ENCODE peak calls at places on chromosomes 16 and 17, in five cellular contexts. B is ELF-1; I is stimulated activated CD8-positive, alpha-beta memory T cell treated with anti-CD3 and anti-CD28 coated beads, Interleukin-7, amount 100 ng/mL, for 1 hour; T is NCI-H1092 treated with DMSO at 0.1 percent for 48 hours; Z is small intestine. F is an unnamed sample.

GRCh38 chr17:76268991-76269981 is 4.1 kb downstream of the UBALD2 start:
- DNase-seq in B (peak; percentile 69), T (no peak), I (no peak), Z (no peak), F (no peak)

GRCh38 chr17:39450051-39450450 is 1.0 kb downstream of the MED1 start:
- DNase-seq in T (no peak), I (no peak), Z (peak; percentile 11), B (peak; percentile 42), F (peak; percentile 8)

GRCh38 chr17:30964878-30965277 is 6.0 kb upstream of the RNF135 start:
- DNase-seq in B (no peak), I (no peak), T (no peak), Z (no peak), F (no peak)

GRCh38 chr17:40552806-40553693 is 12.2 kb downstream of the CCR7 start:
- DNase-seq in I (no peak), B (no peak), T (no peak), Z (no peak), F (no peak)

GRCh38 chr17:17810374-17811248 is 26.2 kb downstream of the SREBF1 start:
- DNase-seq in I (no peak), T (no peak), Z (no peak), B (peak; percentile 67), F (peak; percentile 75)

GRCh38 chr16:15778999-15779614 is 77.7 kb downstream of the MYH11 start:
- DNase-seq in T (no peak), I (no peak), B (no peak), Z (no peak), F (no peak)

GRCh38 chr17:2011421-2012371 is 13.4 kb downstream of the RTN4RL1 start:
- DNase-seq in Z (no peak), B (peak; percentile 85), I (no peak), T (no peak), F (peak; percentile 58)

GRCh38 chr17:78272181-78272913 is 40.9 kb downstream of the TMEM235 start:
- DNase-seq in T (no peak), Z (peak; percentile 79), B (peak; percentile 94), I (no peak), F (peak; percentile 97)

GRCh38 chr16:56606688-56607618 is 1.4 kb upstream of the MT2A start:
- DNase-seq in I (no peak), T (peak; percentile 35), Z (no peak), B (peak; percentile 68), F (peak; percentile 84)

GRCh38 chr17:51263001-51263400 is 2.7 kb downstream of the UTP18 start:
- DNase-seq in I (no peak), B (no peak), Z (no peak), T (no peak), F (peak; percentile 35)

GRCh38 chr16:12667909-12668308 is 135.8 kb downstream of the CPPED1 start:
- DNase-seq in I (no peak), B (no peak), T (no peak), Z (no peak), F (no peak)

GRCh38 chr16:60419859-60420258 is 1616.4 kb downstream of the CDH8 start:
- DNase-seq in B (no peak), T (no peak), I (no peak), Z (no peak), F (peak; percentile 9)

GRCh38 chr17:35731239-35731931 is at the start of gene RASL10B:
- DNase-seq in Z (peak; percentile 61), I (no peak), B (peak; percentile 75), T (peak; percentile 46), F (peak; percentile 82)

GRCh38 chr16:83771306-83771942 is 36.4 kb upstream of the HSBP1 start:
- DNase-seq in B (no peak), I (no peak), Z (no peak), T (peak; percentile 42), F (no peak)

GRCh38 chr16:19173059-19173458 is 5.0 kb downstream of the SYT17 start:
- DNase-seq in I (no peak), T (no peak), B (no peak), Z (no peak), F (no peak)

GRCh38 chr17:73900516-73900915 is 256.3 kb upstream of the SDK2 start:
- DNase-seq in T (no peak), I (no peak), B (no peak), Z (peak; percentile 26), F (no peak)

GRCh38 chr17:45246861-45247428 is 14.9 kb downstream of the SPATA32 start:
- DNase-seq in Z (no peak), B (peak; percentile 82), I (no peak), T (no peak), F (peak; percentile 77)

GRCh38 chr17:28849281-28849680 is 5.5 kb upstream of the ERAL1 start:
- DNase-seq in Z (no peak), I (no peak), B (no peak), T (no peak), F (peak; percentile 32)

GRCh38 chr17:42288985-42289862 is 926 bp downstream of the STAT5A start:
- DNase-seq in B (no peak), Z (peak; percentile 55), T (no peak), I (no peak), F (no peak)

GRCh38 chr16:48611329-48612137 is 1.6 kb upstream of the N4BP1 start:
- DNase-seq in B (peak; percentile 46), T (no peak), I (peak; percentile 31), Z (peak; percentile 70), F (peak; percentile 89)

GRCh38 chr16:49491736-49492089 is 118.1 kb downstream of the C16orf78 start:
- DNase-seq in T (no peak), I (no peak), B (peak; percentile 86), Z (no peak), F (peak; percentile 93)

GRCh38 chr16:22670551-22670970 is 143.4 kb upstream of the HS3ST2 start:
- DNase-seq in I (no peak), T (peak; percentile 12), B (peak; percentile 96), Z (no peak), F (peak; percentile 82)

GRCh38 chr16:57801856-57802634 is at the start of gene KIFC3:
- DNase-seq in T (peak; percentile 57), Z (peak; percentile 47), B (peak; percentile 64), I (peak; percentile 48), F (peak; percentile 78)

GRCh38 chr16:14485131-14485551 is 144.9 kb downstream of the PARN start:
- DNase-seq in B (no peak), T (no peak), I (no peak), Z (no peak), F (peak; percentile 63)

GRCh38 chr17:74113952-74114351 is 89.5 kb upstream of the RPL38 start:
- DNase-seq in T (no peak), I (no peak), B (no peak), Z (no peak), F (no peak)

GRCh38 chr17:42999003-42999525 is 845 bp downstream of the RPL27 start:
- DNase-seq in T (no peak), I (no peak), Z (no peak), B (no peak), F (no peak)

GRCh38 chr16:12876778-12877177 is 24.6 kb upstream of the SHISA9 start:
- DNase-seq in T (no peak), B (no peak), I (no peak), Z (no peak), F (no peak)

GRCh38 chr17:1894753-1895339 is 65.0 kb downstream of the RPA1 start:
- DNase-seq in B (no peak), T (no peak), I (no peak), Z (no peak), F (no peak)

GRCh38 chr17:57873261-57874057 is 23.6 kb upstream of the MRPS23 start:
- DNase-seq in I (no peak), Z (no peak), B (no peak), T (no peak), F (peak; percentile 60)

GRCh38 chr17:45222273-45222993 is 748 bp downstream of the FMNL1 start:
- DNase-seq in T (no peak), Z (no peak), I (no peak), B (peak; percentile 44), F (peak; percentile 47)

GRCh38 chr17:63699638-63700527 is at the start of gene LIMD2:
- DNase-seq in I (peak; percentile 74), T (peak; percentile 83), Z (no peak), B (peak; percentile 47), F (peak; percentile 74)

GRCh38 chr17:74715144-74715543 is 2.4 kb upstream of the CD300LF start:
- DNase-seq in I (no peak), Z (peak; percentile 48), T (no peak), B (no peak), F (no peak)

GRCh38 chr17:10649031-10649430 is 8.1 kb downstream of the MYH3 start:
- DNase-seq in B (no peak), I (no peak), Z (no peak), T (no peak), F (no peak)

GRCh38 chr17:64291268-64291851 is 28.3 kb upstream of the TEX2 start:
- DNase-seq in T (no peak), B (no peak), I (no peak), Z (no peak), F (peak; percentile 41)

GRCh38 chr16:67910162-67910561 is 17.1 kb downstream of the PSKH1 start:
- DNase-seq in I (no peak), T (peak; percentile 8), Z (no peak), B (no peak), F (no peak)

GRCh38 chr17:83180264-83180995 is 101.0 kb downstream of the METRNL start:
- DNase-seq in B (no peak), T (no peak), I (no peak), Z (no peak), F (no peak)

GRCh38 chr16:31134625-31135534 is 647 bp downstream of the PRSS8 start:
- DNase-seq in I (no peak), B (peak; percentile 85), T (peak; percentile 57), Z (peak; percentile 82), F (peak; percentile 93)

F was measured in mesendoderm.